ENCODE peak calls at places on chromosome 15, in five cellular contexts. Z, E, O, J and A are unnamed samples.

GRCh38 chr15:97652700-97653167 is 307.8 kb upstream of the ARRDC4 start:
- DNase-seq in O (no peak), Z (peak), J (peak), E (no peak), A (no peak)

GRCh38 chr15:42826251-42826890 is 89.4 kb upstream of the CDAN1 start:
- DNase-seq in J (no peak), Z (no peak), E (no peak), O (no peak), A (no peak)

GRCh38 chr15:70783610-70784021 is 20.3 kb upstream of the UACA start:
- DNase-seq in J (peak), Z (peak), O (peak), E (peak), A (no peak)

GRCh38 chr15:72554471-72555425 is 80.6 kb downstream of the ARIH1 start:
- DNase-seq in Z (peak), O (peak), E (peak), J (peak), A (no peak)

GRCh38 chr15:100713163-100713867 is 110.9 kb downstream of the ASB7 start:
- DNase-seq in Z (peak), E (peak), O (peak), J (peak), A (peak)

GRCh38 chr15:89999676-90000174 is 1.4 kb upstream of the ZNF710 start:
- DNase-seq in Z (peak), E (no peak), J (peak), O (no peak), A (no peak)

GRCh38 chr15:68304611-68305337 is 27.2 kb downstream of the FEM1B start:
- DNase-seq in O (no peak), Z (no peak), E (no peak), J (no peak), A (no peak)

GRCh38 chr15:35533130-35534110 is 12.5 kb downstream of the DPH6 start:
- DNase-seq in O (no peak), Z (no peak), E (no peak), J (peak), A (no peak)

GRCh38 chr15:85457392-85457968 is 77.1 kb downstream of the AKAP13 start:
- DNase-seq in E (no peak), J (no peak), O (no peak), Z (no peak), A (no peak)

GRCh38 chr15:58244546-58244945 is 106.4 kb downstream of the AQP9 start:
- DNase-seq in J (no peak), E (no peak), Z (no peak), O (no peak), A (no peak)

GRCh38 chr15:50463423-50464358 is 39.5 kb downstream of the USP8 start:
- DNase-seq in Z (peak), J (no peak), E (peak), O (peak), A (no peak)

GRCh38 chr15:64686130-64686735 is 89.2 kb downstream of the RBPMS2 start:
- DNase-seq in E (peak), Z (peak), O (peak), J (peak), A (peak)